ENCODE peak calls at places on chromosomes 5 and 9, in nine cellular contexts. S, M, E, X, G, N, Q, H and D are unnamed samples.
A peak's percentile ranks its signal among the peaks of the same experiment; 100 is the strongest.

GRCh38 chr9:110065527-110065926 is 142.4 kb downstream of the C9orf152 start:
- DNase-seq in E (no peak), M (no peak), H (no peak), X (no peak), N (peak; percentile 53), S (no peak), G (no peak), Q (no peak), D (peak; percentile 47)

GRCh38 chr5:172487671-172488070 is 33.3 kb upstream of the SH3PXD2B start:
- DNase-seq in H (no peak), N (no peak), G (no peak), S (no peak), Q (no peak), X (no peak), E (no peak), M (no peak), D (no peak)

GRCh38 chr9:5608298-5609254 is 20.3 kb upstream of the RIC1 start:
- DNase-seq in S (no peak), Q (no peak), E (no peak), X (no peak), N (no peak), G (no peak), M (no peak), H (no peak), D (peak; percentile 51)

GRCh38 chr9:70420267-70421019 is 6.0 kb upstream of the KLF9 start:
- DNase-seq in Q (peak; percentile 97), H (peak; percentile 94), X (no peak), S (peak; percentile 74), N (peak; percentile 79), G (no peak), E (peak; percentile 68), M (no peak), D (peak; percentile 90)

GRCh38 chr5:16600397-16600796 is 16.4 kb downstream of the RETREG1 start:
- DNase-seq in G (no peak), M (no peak), E (no peak), H (no peak), S (no peak), N (no peak), Q (peak; percentile 84), X (no peak), D (no peak)

GRCh38 chr5:83430130-83431010 is 41.2 kb upstream of the VCAN start:
- DNase-seq in G (no peak), X (no peak), N (peak; percentile 74), M (peak; percentile 31), S (peak; percentile 62), H (peak; percentile 55), Q (peak; percentile 60), E (peak; percentile 28), D (peak; percentile 55)

GRCh38 chr9:98940278-98940677 is 3.4 kb upstream of the COL15A1 start:
- DNase-seq in N (no peak), H (no peak), M (no peak), S (no peak), X (no peak), Q (peak; percentile 52), G (no peak), E (no peak), D (no peak)

GRCh38 chr9:117546894-117547293 is 132.0 kb upstream of the ASTN2 start:
- DNase-seq in N (peak; percentile 0), S (no peak), X (no peak), H (peak; percentile 60), E (no peak), M (no peak), G (no peak), Q (peak; percentile 28), D (no peak)

GRCh38 chr5:74296685-74297084 is 343.8 kb downstream of the ENC1 start:
- DNase-seq in G (no peak), M (no peak), H (no peak), X (no peak), N (peak; percentile 60), Q (peak; percentile 10), E (no peak), S (no peak), D (peak; percentile 67)

GRCh38 chr5:137344723-137345322 is 154.3 kb downstream of the SPOCK1 start:
- DNase-seq in G (no peak), N (peak; percentile 75), M (no peak), X (peak; percentile 14), H (peak; percentile 40), Q (peak; percentile 17), E (no peak), S (peak; percentile 44), D (peak; percentile 71)

GRCh38 chr5:79378510-79379186 is 135.3 kb downstream of the HOMER1 start:
- DNase-seq in H (no peak), M (no peak), X (no peak), E (no peak), S (no peak), N (no peak), Q (peak; percentile 9), G (no peak), D (no peak)

GRCh38 chr9:122213589-122214413 is 15.0 kb downstream of the LHX6 start:
- DNase-seq in N (peak; percentile 87), H (peak; percentile 63), S (peak; percentile 71), Q (no peak), M (peak; percentile 53), E (peak; percentile 31), G (peak; percentile 14), X (no peak), D (no peak)

GRCh38 chr5:126341906-126342625 is 81.1 kb upstream of the GRAMD2B start:
- DNase-seq in H (no peak), G (no peak), N (peak; percentile 76), S (no peak), M (no peak), E (no peak), X (no peak), Q (no peak), D (no peak)

GRCh38 chr5:123001801-123002200 is 34.7 kb downstream of the PPIC start:
- DNase-seq in M (no peak), E (no peak), H (no peak), X (no peak), G (no peak), S (no peak), N (no peak), Q (no peak), D (no peak)

GRCh38 chr9:86407022-86407421 is 52.8 kb upstream of the TUT7 start:
- DNase-seq in H (peak; percentile 79), S (peak; percentile 42), X (no peak), E (no peak), G (peak; percentile 17), M (no peak), Q (no peak), N (peak; percentile 92), D (peak; percentile 83)

GRCh38 chr9:3528466-3528865 is 2.7 kb upstream of the RFX3 start:
- DNase-seq in N (no peak), H (no peak), G (peak; percentile 26), X (no peak), M (peak; percentile 50), Q (no peak), S (peak; percentile 65), E (peak; percentile 39), D (no peak)

GRCh38 chr5:113354056-113354455 is 80.7 kb downstream of the TSSK1B start:
- DNase-seq in M (no peak), N (peak; percentile 76), G (no peak), E (no peak), X (no peak), H (no peak), Q (no peak), S (no peak), D (peak; percentile 68)

GRCh38 chr9:108913391-108913790 is 20.5 kb downstream of the ELP1 start:
- DNase-seq in G (no peak), X (no peak), Q (no peak), M (no peak), E (no peak), N (no peak), S (no peak), H (no peak), D (no peak)

GRCh38 chr5:52469835-52470234 is 317.9 kb upstream of the ITGA1 start:
- DNase-seq in X (no peak), Q (no peak), H (no peak), M (no peak), N (no peak), E (no peak), G (no peak), S (no peak), D (no peak)

GRCh38 chr9:96025995-96026572 is 150.6 kb downstream of the ERCC6L2 start:
- DNase-seq in G (no peak), S (peak; percentile 30), N (no peak), X (no peak), E (no peak), M (no peak), Q (no peak), H (no peak), D (no peak)

GRCh38 chr5:18281947-18282557 is 647.8 kb downstream of the TAF11L14 start:
- DNase-seq in M (no peak), Q (no peak), X (no peak), S (no peak), G (no peak), N (peak; percentile 63), H (no peak), E (no peak), D (peak; percentile 33)

GRCh38 chr5:138149530-138149929 is 10.3 kb upstream of the NME5 start:
- DNase-seq in Q (no peak), G (no peak), X (no peak), S (no peak), N (peak; percentile 25), M (no peak), H (no peak), E (no peak), D (no peak)

GRCh38 chr5:45037927-45038326 is 229.2 kb downstream of the MRPS30 start:
- DNase-seq in G (no peak), N (no peak), M (no peak), Q (no peak), S (no peak), H (no peak), X (no peak), E (no peak), D (no peak)